ENCODE peak calls at places on chromosomes 5 and 9, in four cellular contexts. C, E, L and H are unnamed samples.

GRCh38 chr5:139389701-139390638 is at the start of gene MZB1:
- DNase-seq in C (no peak), E (peak), L (no peak), H (peak)

GRCh38 chr5:142441638-142442037 is 116.8 kb upstream of the SPRY4 start:
- DNase-seq in C (no peak), E (no peak), L (no peak), H (no peak)

GRCh38 chr9:133347515-133347984 is 381 bp downstream of the MED22 start:
- DNase-seq in C (no peak), E (peak), L (no peak), H (peak)

GRCh38 chr9:86040281-86041155 is 58.8 kb downstream of the GOLM1 start:
- DNase-seq in C (no peak), E (no peak), L (no peak), H (no peak)

GRCh38 chr9:3436629-3437028 is 89.2 kb downstream of the RFX3 start:
- DNase-seq in C (no peak), E (no peak), L (no peak), H (no peak)

GRCh38 chr9:99259231-99259918 is 37.3 kb downstream of the SEC61B start:
- DNase-seq in C (no peak), E (no peak), L (no peak), H (no peak)

GRCh38 chr9:89701221-89701798 is 96.5 kb downstream of the GADD45G start:
- DNase-seq in C (no peak), E (peak), L (no peak), H (no peak)

GRCh38 chr5:34957857-34958690 is 28.7 kb downstream of the DNAJC21 start:
- DNase-seq in C (peak), E (no peak), L (no peak), H (peak)

GRCh38 chr9:77598510-77598909 is 49.6 kb downstream of the GNA14 start:
- DNase-seq in C (no peak), E (no peak), L (no peak), H (no peak)

GRCh38 chr5:150119421-150120061 is 33.2 kb upstream of the CSF1R start:
- DNase-seq in C (no peak), E (no peak), L (no peak), H (peak)

GRCh38 chr5:98341038-98341710 is 432.3 kb upstream of the RGMB start:
- DNase-seq in C (no peak), E (no peak), L (no peak), H (no peak)

GRCh38 chr5:52746539-52746938 is 41.2 kb upstream of the ITGA1 start:
- DNase-seq in C (no peak), E (no peak), L (no peak), H (no peak)

GRCh38 chr9:93451762-93452709 is 551 bp downstream of the FAM120A start:
- DNase-seq in C (no peak), E (no peak), L (no peak), H (peak)

GRCh38 chr5:122151640-122152039 is 22.3 kb downstream of the ZNF474 start:
- DNase-seq in C (no peak), E (no peak), L (no peak), H (no peak)

GRCh38 chr9:136793063-136793946 is 2.2 kb downstream of the TMEM141 start:
- DNase-seq in C (no peak), E (no peak), L (no peak), H (no peak)

GRCh38 chr9:135242406-135242805 is 154.9 kb downstream of the OLFM1 start:
- DNase-seq in C (no peak), E (no peak), L (no peak), H (no peak)
- TF ChIP-seq MAX in C (no peak), E (no peak), L (no peak), H (no peak)

GRCh38 chr9:35606138-35606504 is 1.1 kb downstream of the TESK1 start:
- DNase-seq in C (peak), E (no peak), L (no peak), H (peak)
- TF ChIP-seq MAX in C (no peak), E (no peak), L (no peak), H (no peak)

DNA sequence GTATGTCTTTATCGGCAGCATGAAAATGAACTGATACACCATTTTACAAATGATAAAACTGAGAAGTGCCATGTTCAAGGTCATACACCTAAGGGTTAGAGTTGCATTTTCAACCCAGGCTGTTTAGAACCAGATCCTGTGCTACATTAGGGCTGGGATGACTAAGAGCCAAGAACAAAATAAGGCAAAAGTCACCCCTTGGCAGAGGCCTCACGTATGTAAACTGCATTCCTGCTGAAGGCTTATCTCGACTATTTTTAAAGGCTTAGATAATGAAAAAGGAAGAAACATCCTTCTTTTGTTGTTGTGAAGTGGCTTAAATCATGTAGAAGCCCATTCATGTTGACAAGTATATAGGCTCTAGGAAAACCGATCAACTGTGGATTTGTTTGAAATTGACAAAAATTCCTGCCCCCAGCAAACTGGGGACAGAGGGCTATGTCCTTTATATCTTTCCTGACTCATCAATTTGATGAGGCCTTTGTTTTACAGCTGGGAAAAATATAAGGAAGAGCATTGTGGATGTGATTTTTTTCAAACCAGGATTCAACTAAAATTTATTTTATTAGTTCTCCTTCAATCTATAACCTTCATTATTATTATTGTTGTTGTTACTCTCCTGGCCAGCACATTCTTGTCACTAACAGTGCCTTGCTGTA is 196.5 kb downstream of the SNX18 start:
- DNase-seq in C (no peak), E (no peak), L (no peak), H (no peak)
- TF ChIP-seq MAX in C (no peak), E (no peak), L (no peak), H (no peak)

GRCh38 chr5:72720205-72720604 is 96.3 kb upstream of the TNPO1 start:
- DNase-seq in C (no peak), E (no peak), L (no peak), H (no peak)
- TF ChIP-seq MAX in C (no peak), E (no peak), L (no peak), H (no peak)

GRCh38 chr5:169652057-169652456 is 15.0 kb downstream of the DOCK2 start:
- DNase-seq in C (no peak), E (no peak), L (no peak), H (no peak)
- TF ChIP-seq MAX in C (no peak), E (no peak), L (no peak), H (no peak)

DNA sequence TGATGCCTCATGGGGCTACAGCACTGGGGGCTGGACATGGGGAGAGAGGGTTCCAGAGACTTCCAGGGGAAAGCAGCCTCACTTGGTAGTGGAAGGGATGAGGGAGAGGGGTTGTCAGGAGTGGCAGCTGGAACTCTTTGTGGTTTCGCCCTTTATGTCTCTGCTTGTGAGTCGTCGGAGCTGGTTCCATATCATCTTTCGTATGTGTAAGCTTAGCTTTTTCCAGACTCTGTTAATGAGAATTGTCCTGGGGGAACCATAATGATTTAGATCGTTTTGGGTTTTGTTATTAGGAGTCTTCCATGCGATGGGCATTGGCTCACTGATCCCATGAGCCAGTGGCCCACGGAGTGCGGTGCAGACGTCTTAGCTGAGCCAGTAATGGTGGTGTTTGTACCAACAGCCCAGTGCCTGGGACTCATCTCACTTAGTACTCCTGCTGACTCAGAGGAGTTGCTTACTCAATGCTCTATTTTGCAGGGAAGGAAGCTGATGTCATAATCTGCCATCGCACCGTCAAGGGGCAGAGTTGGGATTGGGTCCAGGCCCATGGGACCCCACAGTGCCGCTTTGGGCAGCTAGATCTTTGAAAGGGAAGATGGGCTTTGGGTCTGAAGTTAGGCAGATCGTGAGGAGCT is 48.5 kb downstream of the NEK6 start:
- DNase-seq in C (peak), E (no peak), L (no peak), H (peak)
- TF ChIP-seq MAX in C (peak), E (no peak), L (no peak), H (no peak)